ENCODE peak calls at places on chromosomes 7 and 10, in ten cellular contexts. R is astrocyte of the cerebellum, J is psoas muscle, X is right lobe of liver, N is astrocyte, M is fibroblast of mammary gland, K is ovary, Z is tibial artery, G is spleen, I is Panc1. E is an unnamed sample.

GRCh38 chr7:77327067-77327931 is 88.8 kb downstream of the GSAP start:
- DNase-seq in R (no peak), J (no peak), X (peak; percentile 54), N (peak; percentile 34), M (peak; percentile 68), K (no peak), Z (peak; percentile 76), G (no peak), I (no peak), E (no peak)

GRCh38 chr10:15472008-15472407 is 100.9 kb upstream of the FAM171A1 start:
- DNase-seq in R (no peak), J (no peak), X (no peak), N (no peak), M (peak; percentile 59), K (no peak), Z (no peak), G (no peak), I (no peak), E (no peak)

GRCh38 chr10:25820496-25821415 is 113.3 kb upstream of the MYO3A start:
- DNase-seq in R (no peak), J (no peak), X (no peak), N (peak; percentile 14), M (no peak), K (no peak), Z (no peak), G (no peak), I (no peak), E (no peak)

GRCh38 chr10:123563994-123564393 is 102.2 kb upstream of the GPR26 start:
- DNase-seq in R (no peak), J (no peak), X (no peak), N (no peak), M (no peak), K (no peak), Z (no peak), G (no peak), I (no peak), E (no peak)

GRCh38 chr7:50610521-50611277 is 45.5 kb upstream of the DDC start:
- DNase-seq in R (peak; percentile 78), J (no peak), X (no peak), N (peak; percentile 81), M (peak; percentile 74), K (no peak), Z (no peak), G (no peak), I (peak; percentile 39), E (no peak)

GRCh38 chr7:28854750-28855074 is 103.4 kb downstream of the TRIL start:
- DNase-seq in R (no peak), J (no peak), X (no peak), N (peak; percentile 34), M (peak; percentile 17), K (no peak), Z (no peak), G (no peak), I (no peak), E (no peak)

GRCh38 chr10:349081-349480 is 213.8 kb downstream of the ZMYND11 start:
- DNase-seq in R (no peak), J (no peak), X (no peak), N (no peak), M (no peak), K (no peak), Z (no peak), G (peak; percentile 72), I (no peak), E (no peak)

GRCh38 chr10:60336901-60337630 is 52.6 kb downstream of the ANK3 start:
- DNase-seq in R (no peak), J (no peak), X (no peak), N (no peak), M (no peak), K (no peak), Z (no peak), G (no peak), I (no peak), E (no peak)

GRCh38 chr7:128957613-128958012 is 19.9 kb downstream of the IRF5 start:
- DNase-seq in R (no peak), J (no peak), X (no peak), N (no peak), M (no peak), K (no peak), Z (no peak), G (no peak), I (no peak), E (no peak)

GRCh38 chr10:73597346-73597745 is 6.2 kb upstream of the USP54 start:
- DNase-seq in R (no peak), J (no peak), X (no peak), N (peak; percentile 71), M (peak; percentile 69), K (no peak), Z (no peak), G (no peak), I (no peak), E (no peak)

GRCh38 chr7:11613292-11613930 is 218.6 kb downstream of the THSD7A start:
- DNase-seq in R (no peak), J (no peak), X (no peak), N (no peak), M (no peak), K (no peak), Z (no peak), G (no peak), I (no peak), E (no peak)

GRCh38 chr7:36387437-36388345 is 2.0 kb upstream of the ANLN start:
- DNase-seq in R (no peak), J (no peak), X (no peak), N (no peak), M (no peak), K (no peak), Z (no peak), G (no peak), I (peak; percentile 84), E (no peak)

GRCh38 chr7:44183386-44183785 is 5.9 kb downstream of the GCK start:
- DNase-seq in R (no peak), J (no peak), X (no peak), N (no peak), M (no peak), K (no peak), Z (no peak), G (no peak), I (no peak), E (no peak)

GRCh38 chr7:22934473-22935065 is 79.4 kb downstream of the HYCC1 start:
- DNase-seq in R (no peak), J (no peak), X (no peak), N (peak; percentile 85), M (peak; percentile 60), K (no peak), Z (no peak), G (no peak), I (no peak), E (no peak)

GRCh38 chr7:2109936-2110585 is 122.7 kb downstream of the MAD1L1 start:
- DNase-seq in R (peak; percentile 67), J (no peak), X (no peak), N (peak; percentile 97), M (peak; percentile 98), K (no peak), Z (no peak), G (no peak), I (peak; percentile 93), E (no peak)
- H3K4me3 ChIP-seq in R (no peak overlapping the region), J (no peak overlapping the region), X (no peak overlapping the region), N (no peak overlapping the region), M (no peak overlapping the region), K (no peak overlapping the region), Z (no peak overlapping the region), G (no peak overlapping the region), I (peak overlapping the region; percentile 36), E (no peak overlapping the region)

DNA sequence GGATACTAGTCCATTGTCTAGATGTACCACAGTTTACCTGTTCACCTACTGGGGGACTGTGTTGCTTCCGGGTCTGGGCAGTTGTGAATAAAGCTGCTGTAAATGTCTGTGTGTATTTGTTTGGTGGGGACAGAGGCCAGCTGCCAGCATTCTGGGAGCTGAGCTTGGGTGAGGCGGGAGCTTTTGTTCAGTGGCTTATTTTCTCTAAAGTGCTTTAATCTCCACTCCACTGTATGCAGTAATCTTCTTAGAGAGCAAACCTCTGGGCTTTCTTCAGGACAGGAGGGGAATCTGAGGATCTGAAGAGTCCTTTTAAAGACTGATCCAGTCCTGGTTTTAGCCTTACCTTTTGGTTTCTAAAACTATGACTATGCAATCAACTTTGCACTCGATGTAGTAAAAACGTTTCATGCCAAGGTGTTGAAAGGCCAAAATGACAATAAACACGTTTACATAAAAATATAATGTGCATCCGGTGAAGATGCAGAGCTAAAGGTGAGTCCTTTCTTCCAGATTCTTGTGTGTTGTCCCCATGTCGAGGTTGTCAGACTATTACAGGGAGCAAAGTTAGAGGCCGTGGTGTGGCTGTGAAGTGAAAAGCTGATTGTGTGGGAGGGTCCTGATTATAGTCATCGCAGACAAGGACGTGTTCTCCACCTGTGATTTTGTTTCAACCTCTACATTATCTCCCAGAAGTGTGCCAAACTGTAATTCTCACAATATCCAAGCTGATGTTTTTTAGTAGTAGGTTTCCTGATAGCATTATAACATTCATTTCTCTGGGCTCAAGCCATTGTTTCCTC is 279.8 kb downstream of the CAMK1D start:
- DNase-seq in R (no peak), J (no peak), X (no peak), N (peak; percentile 20), M (no peak), K (no peak), Z (no peak), G (no peak), I (no peak), E (peak; percentile 2)
- H3K4me3 ChIP-seq in R (no peak overlapping the region), J (no peak overlapping the region), X (no peak overlapping the region), N (no peak overlapping the region), M (no peak overlapping the region), K (no peak overlapping the region), Z (no peak overlapping the region), G (no peak overlapping the region), I (no peak overlapping the region), E (no peak overlapping the region)

GRCh38 chr10:4242561-4243035 is 457.6 kb upstream of the KLF6 start:
- DNase-seq in R (peak; percentile 95), J (no peak), X (no peak), N (peak; percentile 99), M (peak; percentile 94), K (peak; percentile 21), Z (no peak), G (no peak), I (peak; percentile 60), E (peak; percentile 74)
- H3K4me3 ChIP-seq in R (peak overlapping the region; percentile 20), J (peak overlapping the region; percentile 48), X (no peak overlapping the region), N (peak overlapping the region; percentile 52), M (peak overlapping the region; percentile 58), K (peak overlapping the region; percentile 27), Z (peak overlapping the region; percentile 52), G (no peak overlapping the region), I (peak overlapping the region; percentile 36), E (peak overlapping the region; percentile 32)

GRCh38 chr7:157602581-157602980 is 265.8 kb downstream of the DNAJB6 start:
- DNase-seq in R (no peak), J (no peak), X (no peak), N (no peak), M (no peak), K (no peak), Z (no peak), G (peak; percentile 41), I (no peak), E (no peak)

GRCh38 chr7:157599491-157599890 is 262.7 kb downstream of the DNAJB6 start:
- DNase-seq in R (no peak), J (no peak), X (no peak), N (no peak), M (no peak), K (no peak), Z (no peak), G (no peak), I (no peak), E (no peak)

GRCh38 chr7:157603005-157603404 is 266.2 kb downstream of the DNAJB6 start:
- DNase-seq in R (no peak), J (no peak), X (no peak), N (no peak), M (no peak), K (no peak), Z (no peak), G (no peak), I (no peak), E (no peak)

GRCh38 chr7:157602156-157602555 is 265.4 kb downstream of the DNAJB6 start:
- DNase-seq in R (no peak), J (peak; percentile 20), X (no peak), N (no peak), M (no peak), K (no peak), Z (no peak), G (peak; percentile 56), I (no peak), E (no peak)

GRCh38 chr7:157601530-157601929 is 264.7 kb downstream of the DNAJB6 start:
- DNase-seq in R (no peak), J (no peak), X (no peak), N (peak; percentile 6), M (no peak), K (no peak), Z (no peak), G (peak; percentile 57), I (no peak), E (no peak)
- H3K4me3 ChIP-seq in R (no peak overlapping the region), J (no peak overlapping the region), X (no peak overlapping the region), N (no peak overlapping the region), M (no peak overlapping the region), K (no peak overlapping the region), Z (no peak overlapping the region), G (no peak overlapping the region), I (no peak overlapping the region), E (no peak overlapping the region)

E was measured in retinal pigment epithelial cell.